ENCODE peak calls at places on chromosomes 5 and 9, in nine cellular contexts. E is CD8-positive, alpha-beta memory T cell; S is EL; W is neuronal stem cell; R is GDM1; G is sciatic nerve; I is GM10248; V is stimulated activated CD8-positive, alpha-beta memory T cell treated with anti-CD3 and anti-CD28 coated beads, Interleukin-4, amount 100 ng/mL, for 24 hours; F is amygdala. Z is an unnamed sample.

GRCh38 chr5:121816164-121816563 is 35.5 kb upstream of the FTMT start:
- DNase-seq in E (no peak), S (no peak), W (no peak), R (no peak), G (no peak), I (no peak), V (no peak), F (no peak), Z (no peak)

GRCh38 chr5:76513486-76513885 is 109.7 kb downstream of the F2RL2 start:
- DNase-seq in E (no peak), S (no peak), W (no peak), R (no peak), G (no peak), I (no peak), V (no peak), F (no peak), Z (no peak)

GRCh38 chr5:59506285-59506877 is 387.1 kb downstream of the PDE4D start:
- DNase-seq in E (no peak), S (no peak), W (no peak), R (no peak), G (no peak), I (no peak), V (no peak), F (no peak), Z (no peak)

GRCh38 chr5:158100373-158100902 is 241.5 kb upstream of the CLINT1 start:
- DNase-seq in E (no peak), S (peak), W (no peak), R (no peak), G (no peak), I (no peak), V (no peak), F (no peak), Z (no peak)

GRCh38 chr9:33076031-33076359 is 479 bp downstream of the SMU1 start:
- DNase-seq in E (no peak), S (no peak), W (no peak), R (no peak), G (no peak), I (no peak), V (no peak), F (no peak), Z (no peak)

GRCh38 chr5:115510145-115510640 is 34.4 kb downstream of the FEM1C start:
- DNase-seq in E (no peak), S (no peak), W (no peak), R (no peak), G (no peak), I (no peak), V (no peak), F (no peak), Z (no peak)

GRCh38 chr5:150600951-150601773 is 39.3 kb upstream of the SYNPO start:
- DNase-seq in E (no peak), S (no peak), W (no peak), R (no peak), G (no peak), I (no peak), V (no peak), F (no peak), Z (peak)

GRCh38 chr9:121267689-121268597 is at the start of gene GSN:
- DNase-seq in E (peak), S (peak), W (no peak), R (peak), G (peak), I (peak), V (peak), F (peak), Z (peak)

GRCh38 chr5:159104058-159104651 is 4.4 kb upstream of the EBF1 start:
- DNase-seq in E (no peak), S (no peak), W (peak), R (no peak), G (no peak), I (peak), V (no peak), F (no peak), Z (peak)

GRCh38 chr5:146947181-146947941 is 68.8 kb upstream of the PPP2R2B start:
- DNase-seq in E (no peak), S (peak), W (peak), R (no peak), G (no peak), I (no peak), V (peak), F (no peak), Z (no peak)

GRCh38 chr5:452856-453710 is 10.1 kb downstream of the EXOC3 start:
- DNase-seq in E (no peak), S (no peak), W (no peak), R (no peak), G (no peak), I (no peak), V (no peak), F (no peak), Z (peak)

GRCh38 chr9:126513159-126514036 is 100.3 kb upstream of the LMX1B start:
- DNase-seq in E (no peak), S (no peak), W (no peak), R (no peak), G (no peak), I (no peak), V (no peak), F (no peak), Z (peak)

GRCh38 chr5:76952795-76953536 is at the start of gene CRHBP:
- DNase-seq in E (no peak), S (peak), W (no peak), R (no peak), G (no peak), I (no peak), V (no peak), F (no peak), Z (no peak)

GRCh38 chr5:98769006-98769255 is 4.5 kb upstream of the RGMB start:
- DNase-seq in E (peak), S (no peak), W (no peak), R (no peak), G (peak), I (peak), V (no peak), F (no peak), Z (peak)

GRCh38 chr5:151219138-151219537 is 4.8 kb downstream of the CCDC69 start:
- DNase-seq in E (no peak), S (no peak), W (no peak), R (no peak), G (no peak), I (no peak), V (no peak), F (no peak), Z (no peak)

GRCh38 chr9:22342489-22343217 is 104.0 kb upstream of the DMRTA1 start:
- DNase-seq in E (no peak), S (peak), W (no peak), R (no peak), G (no peak), I (no peak), V (no peak), F (no peak), Z (no peak)

GRCh38 chr5:62256161-62257017 is 49.6 kb upstream of the KIF2A start:
- DNase-seq in E (peak), S (no peak), W (no peak), R (no peak), G (no peak), I (no peak), V (no peak), F (no peak), Z (no peak)

GRCh38 chr9:1100945-1101344 is 50.8 kb downstream of the DMRT2 start:
- DNase-seq in E (no peak), S (peak), W (peak), R (no peak), G (peak), I (no peak), V (no peak), F (no peak), Z (no peak)

GRCh38 chr9:447230-448025 is 232.8 kb downstream of the DOCK8 start:
- DNase-seq in E (peak), S (no peak), W (no peak), R (no peak), G (no peak), I (peak), V (peak), F (no peak), Z (no peak)

GRCh38 chr5:16540421-16540820 is 74.8 kb upstream of the ZNF622 start:
- DNase-seq in E (no peak), S (peak), W (no peak), R (no peak), G (no peak), I (no peak), V (no peak), F (no peak), Z (no peak)

GRCh38 chr9:15714746-15715145 is 161.9 kb downstream of the CCDC171 start:
- DNase-seq in E (no peak), S (no peak), W (no peak), R (no peak), G (no peak), I (no peak), V (no peak), F (no peak), Z (no peak)

GRCh38 chr9:63817622-63818518 is 1467.1 kb downstream of the FOXD4L5 start:
- DNase-seq in E (peak), S (peak), W (peak), R (no peak), G (peak), I (peak), V (peak), F (no peak), Z (peak)

GRCh38 chr9:136694163-136694864 is 7.1 kb upstream of the AGPAT2 start:
- DNase-seq in E (no peak), S (peak), W (no peak), R (peak), G (peak), I (peak), V (no peak), F (no peak), Z (no peak)

GRCh38 chr9:115845648-115846312 is 307.8 kb upstream of the PAPPA start:
- DNase-seq in E (no peak), S (peak), W (no peak), R (no peak), G (no peak), I (no peak), V (no peak), F (no peak), Z (no peak)

GRCh38 chr5:136420168-136420916 is 55.0 kb upstream of the TRPC7 start:
- DNase-seq in E (no peak), S (no peak), W (no peak), R (no peak), G (no peak), I (no peak), V (no peak), F (no peak), Z (no peak)

GRCh38 chr5:173454764-173455598 is 126.8 kb upstream of the STC2 start:
- DNase-seq in E (no peak), S (peak), W (no peak), R (no peak), G (no peak), I (no peak), V (no peak), F (no peak), Z (no peak)

GRCh38 chr5:116970318-116970717 is 395.7 kb upstream of the SEMA6A start:
- DNase-seq in E (no peak), S (peak), W (no peak), R (no peak), G (no peak), I (no peak), V (no peak), F (no peak), Z (no peak)

GRCh38 chr9:121353246-121353975 is 16.6 kb downstream of the STOM start:
- DNase-seq in E (peak), S (no peak), W (no peak), R (no peak), G (no peak), I (peak), V (peak), F (no peak), Z (no peak)

GRCh38 chr5:170249360-170249759 is 16.6 kb downstream of the C5orf58 start:
- DNase-seq in E (no peak), S (no peak), W (no peak), R (no peak), G (no peak), I (no peak), V (no peak), F (no peak), Z (no peak)

GRCh38 chr9:75039006-75039405 is 10.9 kb upstream of the CARNMT1 start:
- DNase-seq in E (no peak), S (peak), W (no peak), R (no peak), G (no peak), I (no peak), V (no peak), F (no peak), Z (no peak)

GRCh38 chr5:88236866-88237642 is 31.6 kb downstream of the TMEM161B start:
- DNase-seq in E (no peak), S (peak), W (no peak), R (no peak), G (no peak), I (no peak), V (no peak), F (no peak), Z (no peak)